ENCODE peak calls at places on chromosomes 11 and 22, in four cellular contexts. P, X, I and V are unnamed samples.

GRCh38 chr11:14184548-14184947 is 174.4 kb downstream of the RRAS2 start:
- DNase-seq in P (no peak), X (no peak), I (no peak), V (peak)

GRCh38 chr11:13983081-13983751 is 20.7 kb downstream of the SPON1 start:
- DNase-seq in P (peak), X (no peak), I (no peak), V (peak)

GRCh38 chr11:62574363-62575057 is 819 bp upstream of the EEF1G start:
- DNase-seq in P (peak), X (no peak), I (no peak), V (no peak)

GRCh38 chr11:69384548-69385465 is 90.9 kb downstream of the MYEOV start:
- DNase-seq in P (no peak), X (peak), I (no peak), V (no peak)

GRCh38 chr11:17020831-17021230 is 6.6 kb upstream of the PLEKHA7 start:
- DNase-seq in P (no peak), X (no peak), I (no peak), V (peak)

GRCh38 chr11:35013514-35014191 is 97.2 kb downstream of the PDHX start:
- DNase-seq in P (no peak), X (no peak), I (no peak), V (no peak)

GRCh38 chr11:79100093-79100704 is 340.6 kb downstream of the TENM4 start:
- DNase-seq in P (no peak), X (no peak), I (no peak), V (peak)

GRCh38 chr22:43345761-43346261 is 2.6 kb upstream of the SCUBE1 start:
- DNase-seq in P (no peak), X (no peak), I (no peak), V (no peak)

GRCh38 chr22:49099496-49100124 is 728.1 kb downstream of the BRD1 start:
- DNase-seq in P (no peak), X (no peak), I (no peak), V (no peak)

GRCh38 chr22:38631724-38632123 is 24.5 kb downstream of the FAM227A start:
- DNase-seq in P (no peak), X (no peak), I (no peak), V (no peak)

GRCh38 chr22:49582171-49582570 is 245.5 kb downstream of the BRD1 start:
- DNase-seq in P (no peak), X (no peak), I (no peak), V (no peak)

GRCh38 chr22:41310336-41310735 is 9.0 kb downstream of the ZC3H7B start:
- DNase-seq in P (no peak), X (no peak), I (no peak), V (no peak)

GRCh38 chr22:19477321-19478085 is 1.5 kb downstream of the UFD1 start:
- DNase-seq in P (no peak), X (no peak), I (no peak), V (peak)

GRCh38 chr11:118065375-118065774 is 11.5 kb upstream of the TMPRSS4 start:
- DNase-seq in P (no peak), X (no peak), I (no peak), V (no peak)

GRCh38 chr11:78032090-78032489 is 9.0 kb upstream of the KCTD14 start:
- DNase-seq in P (no peak), X (no peak), I (no peak), V (no peak)
- TF ChIP-seq CTCF in P (no peak), X (no peak), I (no peak), V (no peak)

GRCh38 chr22:32100711-32101110 is 57.6 kb downstream of the SLC5A1 start:
- DNase-seq in P (no peak), X (no peak), I (no peak), V (no peak)

GRCh38 chr22:32106930-32107329 is 52.2 kb downstream of the C22orf42 start:
- DNase-seq in P (no peak), X (no peak), I (peak), V (peak)

GRCh38 chr22:32103648-32104326 is 55.3 kb downstream of the C22orf42 start:
- DNase-seq in P (no peak), X (no peak), I (no peak), V (peak)
- TF ChIP-seq CTCF in P (peak), X (no peak), I (peak), V (peak)

GRCh38 chr22:32644252-32645100 is 157.0 kb upstream of the TIMP3 start:
- DNase-seq in P (peak), X (no peak), I (no peak), V (no peak)
- TF ChIP-seq CTCF in P (peak), X (no peak), I (no peak), V (no peak)

GRCh38 chr11:30049214-30049613 is 32.4 kb upstream of the KCNA4 start:
- DNase-seq in P (no peak), X (no peak), I (no peak), V (no peak)
- TF ChIP-seq CTCF in P (peak), X (no peak), I (no peak), V (no peak)

GRCh38 chr22:37126882-37127281 is 17.4 kb upstream of the TMPRSS6 start:
- DNase-seq in P (no peak), X (no peak), I (no peak), V (no peak)
- TF ChIP-seq CTCF in P (peak), X (no peak), I (peak), V (no peak)

DNA sequence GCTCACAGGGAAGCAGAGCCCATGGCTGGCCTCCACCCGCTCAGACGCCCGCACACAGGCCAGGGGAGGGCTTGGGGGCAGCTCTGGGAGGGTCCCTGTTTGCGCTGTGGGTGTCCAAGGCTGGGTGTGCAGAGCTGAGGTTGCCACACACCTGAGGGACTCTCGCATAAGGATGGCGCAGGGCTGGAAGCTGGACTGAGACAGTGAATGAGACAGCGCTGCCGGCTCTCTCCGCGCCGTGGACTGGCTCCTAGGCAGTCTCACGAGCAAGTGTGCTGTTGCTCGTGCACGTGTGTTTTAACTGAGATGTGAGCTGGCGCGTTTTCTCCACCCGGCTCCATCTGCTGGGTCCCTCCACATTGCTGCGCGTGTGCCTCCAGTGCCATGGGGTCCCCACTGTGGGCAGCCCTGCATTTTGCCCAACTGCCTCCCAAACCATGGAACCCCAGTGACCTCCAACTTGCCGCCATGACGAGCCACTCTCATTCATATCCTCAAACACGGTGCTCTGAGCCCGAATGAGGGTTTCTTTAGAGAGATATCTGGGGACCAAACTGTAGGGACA is 4.2 kb upstream of the BID start:
- DNase-seq in P (no peak), X (peak), I (no peak), V (no peak)
- TF ChIP-seq CTCF in P (no peak), X (no peak), I (no peak), V (no peak)

DNA sequence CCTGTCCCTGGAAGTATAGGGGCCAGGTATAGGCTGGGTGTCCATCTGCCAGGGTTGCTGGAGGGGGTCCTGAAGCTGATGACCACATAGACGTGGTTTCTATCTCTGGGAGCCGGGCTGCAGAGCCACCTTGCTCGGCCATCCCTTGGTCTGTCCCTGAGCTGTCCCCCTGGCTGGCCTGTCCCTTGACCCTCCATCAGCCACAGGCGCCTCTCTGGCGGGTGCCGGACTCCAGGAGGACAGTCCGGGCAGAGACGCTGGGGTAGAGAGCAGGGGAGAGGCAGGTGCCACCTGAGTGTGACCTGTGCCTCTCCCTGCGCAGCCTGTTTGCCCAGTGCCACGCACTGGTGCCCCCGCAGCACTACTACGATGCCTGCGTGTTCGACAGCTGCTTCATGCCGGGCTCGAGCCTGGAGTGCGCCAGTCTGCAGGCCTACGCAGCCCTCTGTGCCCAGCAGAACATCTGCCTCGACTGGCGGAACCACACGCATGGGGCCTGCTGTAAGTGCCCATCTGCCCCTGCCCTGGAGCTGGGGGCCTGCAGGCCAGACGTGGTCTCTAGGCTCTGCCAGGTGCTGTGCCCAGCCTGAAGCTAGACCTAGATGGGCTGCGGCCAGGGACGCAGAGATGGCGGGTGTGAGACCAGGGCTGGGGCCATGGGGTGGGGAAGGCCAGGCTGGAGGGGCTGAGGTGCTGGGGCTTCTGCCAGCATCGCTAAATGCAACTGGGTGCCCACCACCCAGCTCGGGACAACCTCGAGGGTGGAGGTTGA is 29.9 kb downstream of the MUC2 start:
- DNase-seq in P (no peak), X (no peak), I (no peak), V (no peak)
- TF ChIP-seq CTCF in P (no peak), X (no peak), I (no peak), V (no peak)